ENCODE peak calls at places on chromosomes 4 and X, in six cellular contexts. C is GM12878, Q is T47D, M is H1, V is HepG2, G is SK-N-SH. U is an unnamed sample.

GRCh38 chr4:16120720-16121119 is 36.9 kb upstream of the PROM1 start:
- DNase-seq in G (no peak), V (no peak), Q (no peak), C (no peak), M (no peak), U (no peak)

GRCh38 chr4:16171831-16172230 is 54.4 kb downstream of the TAPT1 start:
- DNase-seq in M (no peak), Q (no peak), V (no peak), G (no peak), C (no peak), U (no peak)

GRCh38 chrX:105307762-105308161 is 87.3 kb upstream of the TEX13A start:
- DNase-seq in V (no peak), Q (no peak), C (no peak), G (no peak), M (no peak), U (no peak)

GRCh38 chrX:49082472-49082871 is 2.8 kb upstream of the WDR45 start:
- DNase-seq in M (no peak), V (no peak), G (no peak), C (no peak), Q (no peak), U (no peak)

GRCh38 chr4:170414961-170415360 is 325.2 kb upstream of the AADAT start:
- DNase-seq in V (no peak), C (no peak), Q (no peak), M (no peak), G (no peak), U (no peak)

GRCh38 chr4:95516528-95517011 is 32.2 kb downstream of the UNC5C start:
- DNase-seq in Q (no peak), M (no peak), V (no peak), C (no peak), G (peak), U (no peak)

GRCh38 chrX:41293269-41293668 is 40.7 kb upstream of the DDX3X start:
- DNase-seq in M (no peak), C (no peak), G (no peak), Q (peak), V (peak), U (peak)

GRCh38 chr4:43282534-43282933 is 390.0 kb downstream of the GRXCR1 start:
- DNase-seq in Q (no peak), M (no peak), C (no peak), V (no peak), G (no peak), U (no peak)

GRCh38 chr4:141486375-141486997 is 149.9 kb upstream of the IL15 start:
- DNase-seq in Q (no peak), M (no peak), C (no peak), G (no peak), V (no peak), U (no peak)

GRCh38 chrX:56232221-56233082 is at the start of gene KLF8:
- DNase-seq in G (no peak), M (no peak), Q (peak), V (no peak), C (no peak), U (peak)

GRCh38 chr4:126860308-126860707 is 772.4 kb upstream of the INTU start:
- DNase-seq in Q (no peak), C (no peak), V (no peak), M (no peak), G (no peak), U (no peak)

GRCh38 chrX:73577368-73577767 is 14.4 kb downstream of the CHIC1 start:
- DNase-seq in G (no peak), M (no peak), V (no peak), Q (no peak), C (no peak), U (no peak)

GRCh38 chrX:39163585-39163984 is 362.3 kb downstream of the MID1IP1 start:
- DNase-seq in M (no peak), G (no peak), Q (no peak), C (no peak), V (no peak), U (no peak)

GRCh38 chr4:81565137-81565870 is 93.6 kb upstream of the RASGEF1B start:
- DNase-seq in Q (no peak), V (no peak), C (no peak), G (no peak), M (no peak), U (no peak)

GRCh38 chr4:1557221-1557597 is 126.9 kb downstream of the FAM53A start:
- DNase-seq in G (peak), Q (no peak), C (no peak), V (no peak), M (no peak), U (no peak)

GRCh38 chrX:115311139-115311538 is 21.6 kb downstream of the LUZP4 start:
- DNase-seq in V (no peak), M (no peak), Q (no peak), C (no peak), G (peak), U (no peak)

GRCh38 chrX:115311666-115312065 is 22.2 kb downstream of the LUZP4 start:
- DNase-seq in C (no peak), M (peak), Q (no peak), V (no peak), G (peak), U (no peak)
- TF ChIP-seq JUND in C (no peak), M (no peak), Q (no peak), V (no peak), G (no peak), U (no peak)

DNA sequence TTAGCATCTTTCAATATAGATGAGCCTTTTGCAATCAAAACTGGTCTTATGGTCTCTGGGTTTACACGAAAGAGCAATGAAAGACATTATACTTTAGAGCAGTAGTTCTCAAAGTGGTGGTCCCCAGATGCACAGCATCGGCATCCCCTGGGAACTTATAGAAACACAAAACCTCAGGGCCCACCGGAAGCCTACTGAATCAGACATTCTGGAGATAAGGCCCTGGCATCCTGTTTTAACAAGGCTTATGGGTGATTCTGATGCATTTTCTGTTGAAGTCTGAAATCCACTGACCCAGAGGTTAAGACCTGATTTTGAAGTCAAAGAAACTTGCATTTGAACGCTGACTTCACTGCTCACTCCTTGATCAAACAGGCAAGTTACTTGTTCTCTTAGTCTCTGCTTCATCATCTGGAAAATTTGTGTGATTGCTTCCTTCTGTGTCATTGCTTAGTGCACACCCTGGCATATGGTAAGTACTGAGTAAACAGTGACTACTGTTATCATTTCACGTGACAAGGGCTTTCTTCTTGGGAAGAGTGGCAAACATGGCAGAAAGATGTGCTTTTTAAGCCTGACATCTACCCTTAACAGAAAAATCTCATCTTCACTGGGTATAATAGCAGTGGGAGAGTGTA is 14.5 kb downstream of the CHRNA9 start:
- DNase-seq in Q (no peak), G (no peak), C (no peak), M (no peak), V (no peak), U (no peak)
- TF ChIP-seq JUND in Q (no peak), G (no peak), C (no peak), M (no peak), V (no peak), U (no peak)

GRCh38 chrX:143536176-143536575 is 18.9 kb upstream of the SPANXN3 start:
- DNase-seq in Q (peak), V (no peak), C (no peak), G (no peak), M (no peak), U (no peak)
- TF ChIP-seq JUND in Q (no peak), V (no peak), C (no peak), G (no peak), M (no peak), U (no peak)

DNA sequence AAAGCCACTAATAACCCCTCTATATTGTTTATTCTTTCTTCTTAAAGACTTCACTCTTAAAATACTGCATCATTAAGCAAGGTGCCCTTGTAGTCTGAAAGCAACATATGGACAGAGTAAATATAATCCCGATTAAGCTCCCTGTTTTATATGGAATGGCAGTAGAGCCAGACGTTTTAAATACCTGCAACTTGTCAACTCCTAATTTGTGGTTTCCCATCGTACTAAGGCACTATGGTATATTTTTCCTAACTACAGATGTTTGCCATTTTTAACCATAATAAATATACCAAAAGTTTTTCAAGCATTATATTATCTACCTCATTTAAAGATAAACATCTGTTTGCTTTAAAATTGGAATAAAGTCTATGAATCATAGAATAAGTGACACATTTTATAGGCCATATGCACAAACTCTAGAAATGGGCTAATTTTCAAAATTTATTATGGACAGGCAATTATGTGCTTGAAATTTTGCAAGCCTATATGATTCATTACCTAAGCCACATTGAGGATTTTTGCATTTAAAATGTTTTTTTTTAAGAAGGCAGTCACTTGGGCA is 194.6 kb downstream of the FRMPD4 start:
- DNase-seq in V (no peak), C (no peak), M (no peak), Q (no peak), G (no peak), U (no peak)
- TF ChIP-seq JUND in V (no peak), C (no peak), M (no peak), Q (no peak), G (no peak), U (no peak)

GRCh38 chr4:2886161-2886560 is 42.5 kb downstream of the ADD1 start:
- DNase-seq in M (no peak), C (no peak), V (no peak), Q (no peak), G (no peak), U (no peak)

GRCh38 chr4:2879026-2879425 is 35.4 kb downstream of the ADD1 start:
- DNase-seq in C (no peak), V (no peak), M (no peak), Q (no peak), G (no peak), U (no peak)

GRCh38 chr4:2878346-2878745 is 34.7 kb downstream of the ADD1 start:
- DNase-seq in Q (no peak), V (no peak), C (no peak), G (no peak), M (no peak), U (no peak)

GRCh38 chr4:2881431-2881830 is 37.8 kb downstream of the ADD1 start:
- DNase-seq in C (no peak), M (no peak), V (no peak), G (no peak), Q (no peak), U (no peak)

GRCh38 chr4:2882341-2882740 is 38.7 kb downstream of the ADD1 start:
- DNase-seq in C (no peak), M (no peak), V (no peak), Q (no peak), G (no peak), U (no peak)
- TF ChIP-seq JUND in C (no peak), M (no peak), V (no peak), Q (no peak), G (no peak), U (no peak)

U was measured in HCT116.